ENCODE peak calls at places on chromosomes 2 and 18, in seven cellular contexts. One of them, this sample, is unnamed.

GRCh38 chr2:150426724-150427123 is 60.7 kb downstream of the RND3 start:
- DNase-seq in keratinocyte: no peak
- DNase-seq in transverse colon: no peak
- DNase-seq in neural progenitor cell: no peak
- DNase-seq in adrenal gland: no peak
- DNase-seq in ascending aorta: no peak
- DNase-seq in esophagus squamous epithelium: no peak
- DNase-seq in this sample: no peak

GRCh38 chr18:77622009-77622692 is 372.5 kb downstream of the GALR1 start:
- DNase-seq in keratinocyte: no peak
- DNase-seq in transverse colon: no peak
- DNase-seq in neural progenitor cell: no peak
- DNase-seq in adrenal gland: no peak
- DNase-seq in ascending aorta: no peak
- DNase-seq in esophagus squamous epithelium: no peak
- DNase-seq in this sample: no peak

GRCh38 chr2:132824716-132825115 is 154.7 kb upstream of the LYPD1 start:
- DNase-seq in keratinocyte: no peak
- DNase-seq in transverse colon: no peak
- DNase-seq in neural progenitor cell: no peak
- DNase-seq in adrenal gland: no peak
- DNase-seq in ascending aorta: no peak
- DNase-seq in esophagus squamous epithelium: no peak
- DNase-seq in this sample: no peak

GRCh38 chr18:12036201-12036751 is 55.0 kb downstream of the IMPA2 start:
- DNase-seq in keratinocyte: peak; percentile 79
- DNase-seq in transverse colon: no peak
- DNase-seq in neural progenitor cell: no peak
- DNase-seq in adrenal gland: peak; percentile 44
- DNase-seq in ascending aorta: no peak
- DNase-seq in esophagus squamous epithelium: no peak
- DNase-seq in this sample: no peak

GRCh38 chr2:57373530-57373929 is 673.1 kb upstream of the VRK2 start:
- DNase-seq in keratinocyte: peak; percentile 36
- DNase-seq in transverse colon: no peak
- DNase-seq in neural progenitor cell: no peak
- DNase-seq in adrenal gland: no peak
- DNase-seq in ascending aorta: no peak
- DNase-seq in esophagus squamous epithelium: no peak
- DNase-seq in this sample: no peak

GRCh38 chr2:238701907-238702206 is 146.0 kb upstream of the TWIST2 start:
- DNase-seq in keratinocyte: no peak
- DNase-seq in transverse colon: no peak
- DNase-seq in neural progenitor cell: no peak
- DNase-seq in adrenal gland: no peak
- DNase-seq in ascending aorta: no peak
- DNase-seq in esophagus squamous epithelium: no peak
- DNase-seq in this sample: no peak

GRCh38 chr2:213137064-213137463 is 14.3 kb downstream of the IKZF2 start:
- DNase-seq in keratinocyte: no peak
- DNase-seq in transverse colon: no peak
- DNase-seq in neural progenitor cell: no peak
- DNase-seq in adrenal gland: no peak
- DNase-seq in ascending aorta: no peak
- DNase-seq in esophagus squamous epithelium: no peak
- DNase-seq in this sample: no peak

GRCh38 chr2:137910641-137911040 is 53.6 kb upstream of the HNMT start:
- DNase-seq in keratinocyte: no peak
- DNase-seq in transverse colon: no peak
- DNase-seq in neural progenitor cell: peak; percentile 11
- DNase-seq in adrenal gland: no peak
- DNase-seq in ascending aorta: no peak
- DNase-seq in esophagus squamous epithelium: no peak
- DNase-seq in this sample: no peak

GRCh38 chr2:207041279-207041678 is 102.0 kb downstream of the CPO start:
- DNase-seq in keratinocyte: no peak
- DNase-seq in transverse colon: no peak
- DNase-seq in neural progenitor cell: peak; percentile 54
- DNase-seq in adrenal gland: no peak
- DNase-seq in ascending aorta: no peak
- DNase-seq in esophagus squamous epithelium: no peak
- DNase-seq in this sample: no peak
- H3K27me3 ChIP-seq in keratinocyte: no peaks in the 10 kb centered on the region
- H3K27me3 ChIP-seq in transverse colon: no peaks in the 10 kb centered on the region
- H3K27me3 ChIP-seq in neural progenitor cell: no peaks in the 10 kb centered on the region
- H3K27me3 ChIP-seq in adrenal gland: no peaks in the 10 kb centered on the region
- H3K27me3 ChIP-seq in ascending aorta: no peaks in the 10 kb centered on the region
- H3K27me3 ChIP-seq in esophagus squamous epithelium: no peaks in the 10 kb centered on the region
- H3K27me3 ChIP-seq in this sample: no peaks in the 10 kb centered on the region

GRCh38 chr2:176681584-176682115 is 412.4 kb downstream of the MTX2 start:
- DNase-seq in keratinocyte: no peak
- DNase-seq in transverse colon: no peak
- DNase-seq in neural progenitor cell: no peak
- DNase-seq in adrenal gland: no peak
- DNase-seq in ascending aorta: no peak
- DNase-seq in esophagus squamous epithelium: no peak
- DNase-seq in this sample: no peak
- TF ChIP-seq CTCF in keratinocyte: no peak
- TF ChIP-seq CTCF in transverse colon: no peak
- TF ChIP-seq CTCF in neural progenitor cell: no peak
- TF ChIP-seq CTCF in adrenal gland: no peak
- TF ChIP-seq CTCF in ascending aorta: no peak
- TF ChIP-seq CTCF in esophagus squamous epithelium: no peak
- TF ChIP-seq CTCF in this sample: no peak

GRCh38 chr18:22505136-22505535 is 87.4 kb upstream of the CTAGE1 start:
- DNase-seq in keratinocyte: no peak
- DNase-seq in transverse colon: no peak
- DNase-seq in neural progenitor cell: no peak
- DNase-seq in adrenal gland: no peak
- DNase-seq in ascending aorta: no peak
- DNase-seq in esophagus squamous epithelium: no peak
- DNase-seq in this sample: no peak
- H3K27ac ChIP-seq in keratinocyte: no peak overlapping the region
- H3K27ac ChIP-seq in transverse colon: no peak overlapping the region
- H3K27ac ChIP-seq in neural progenitor cell: no peak overlapping the region
- H3K27ac ChIP-seq in adrenal gland: peak overlapping the region; percentile 29
- H3K27ac ChIP-seq in ascending aorta: no peak overlapping the region
- H3K27ac ChIP-seq in esophagus squamous epithelium: no peak overlapping the region
- H3K27ac ChIP-seq in this sample: no peak overlapping the region

GRCh38 chr2:85761946-85762345 is 8.2 kb downstream of the ATOH8 start:
- DNase-seq in keratinocyte: no peak
- DNase-seq in transverse colon: no peak
- DNase-seq in neural progenitor cell: no peak
- DNase-seq in adrenal gland: no peak
- DNase-seq in ascending aorta: no peak
- DNase-seq in esophagus squamous epithelium: no peak
- DNase-seq in this sample: no peak

GRCh38 chr2:85763831-85764230 is 10.0 kb downstream of the ATOH8 start:
- DNase-seq in keratinocyte: no peak
- DNase-seq in transverse colon: no peak
- DNase-seq in neural progenitor cell: no peak
- DNase-seq in adrenal gland: no peak
- DNase-seq in ascending aorta: no peak
- DNase-seq in esophagus squamous epithelium: no peak
- DNase-seq in this sample: no peak

GRCh38 chr2:85765081-85765731 is 11.4 kb downstream of the ATOH8 start:
- DNase-seq in keratinocyte: no peak
- DNase-seq in transverse colon: no peak
- DNase-seq in neural progenitor cell: peak; percentile 92
- DNase-seq in adrenal gland: no peak
- DNase-seq in ascending aorta: no peak
- DNase-seq in esophagus squamous epithelium: no peak
- DNase-seq in this sample: no peak

GRCh38 chr2:85761512-85761944 is 7.7 kb downstream of the ATOH8 start:
- DNase-seq in keratinocyte: no peak
- DNase-seq in transverse colon: no peak
- DNase-seq in neural progenitor cell: no peak
- DNase-seq in adrenal gland: no peak
- DNase-seq in ascending aorta: no peak
- DNase-seq in esophagus squamous epithelium: no peak
- DNase-seq in this sample: no peak

GRCh38 chr2:85763132-85763531 is 9.3 kb downstream of the ATOH8 start:
- DNase-seq in keratinocyte: no peak
- DNase-seq in transverse colon: no peak
- DNase-seq in neural progenitor cell: no peak
- DNase-seq in adrenal gland: no peak
- DNase-seq in ascending aorta: no peak
- DNase-seq in esophagus squamous epithelium: no peak
- DNase-seq in this sample: no peak
- H3K27me3 ChIP-seq in keratinocyte: peaks cover 72% of the 10 kb centered on the region
- H3K27me3 ChIP-seq in transverse colon: no peaks in the 10 kb centered on the region
- H3K27me3 ChIP-seq in neural progenitor cell: peaks cover 73% of the 10 kb centered on the region
- H3K27me3 ChIP-seq in adrenal gland: peaks cover 10% of the 10 kb centered on the region
- H3K27me3 ChIP-seq in ascending aorta: no peaks in the 10 kb centered on the region
- H3K27me3 ChIP-seq in esophagus squamous epithelium: no peaks in the 10 kb centered on the region
- H3K27me3 ChIP-seq in this sample: peaks cover 23% of the 10 kb centered on the region